ENCODE peak calls at places on chromosomes 7 and 10, in seven cellular contexts. X, V, O, S, I, Q and G are unnamed samples.

GRCh38 chr7:20598479-20599419 is 16.7 kb upstream of the ABCB5 start:
- DNase-seq in X (peak), V (peak), O (peak), S (no peak), I (no peak), Q (peak), G (peak)

GRCh38 chr10:43574906-43575305 is 490 bp upstream of the ZNF239 start:
- DNase-seq in X (no peak), V (no peak), O (no peak), S (no peak), I (no peak), Q (no peak), G (no peak)

GRCh38 chr7:29255199-29255838 is 60.7 kb downstream of the CHN2 start:
- DNase-seq in X (no peak), V (no peak), O (no peak), S (no peak), I (no peak), Q (no peak), G (peak)

GRCh38 chr7:43465581-43466554 is 117.0 kb upstream of the STK17A start:
- DNase-seq in X (no peak), V (no peak), O (no peak), S (no peak), I (no peak), Q (no peak), G (no peak)

GRCh38 chr10:96287392-96288105 is 16.2 kb upstream of the BLNK start:
- DNase-seq in X (no peak), V (no peak), O (peak), S (no peak), I (no peak), Q (no peak), G (no peak)

GRCh38 chr10:124492266-124492665 is 30.6 kb downstream of the LHPP start:
- DNase-seq in X (no peak), V (no peak), O (no peak), S (no peak), I (no peak), Q (no peak), G (no peak)

GRCh38 chr7:142853739-142854504 is 954 bp upstream of the EPHB6 start:
- DNase-seq in X (peak), V (peak), O (peak), S (peak), I (peak), Q (peak), G (peak)

GRCh38 chr7:100396421-100396982 is 23.2 kb downstream of the PILRA start:
- DNase-seq in X (no peak), V (no peak), O (no peak), S (no peak), I (peak), Q (no peak), G (no peak)

GRCh38 chr7:35551682-35552081 is 143.3 kb downstream of the HERPUD2 start:
- DNase-seq in X (no peak), V (no peak), O (no peak), S (no peak), I (no peak), Q (peak), G (no peak)

GRCh38 chr7:100007887-100008286 is 7.5 kb upstream of the ZKSCAN1 start:
- DNase-seq in X (no peak), V (no peak), O (no peak), S (no peak), I (no peak), Q (peak), G (no peak)

GRCh38 chr7:157691521-157692155 is 354.8 kb downstream of the DNAJB6 start:
- DNase-seq in X (no peak), V (no peak), O (no peak), S (no peak), I (no peak), Q (no peak), G (no peak)

GRCh38 chr7:29228289-29229011 is 33.9 kb downstream of the CHN2 start:
- DNase-seq in X (no peak), V (no peak), O (no peak), S (no peak), I (no peak), Q (no peak), G (no peak)

GRCh38 chr7:46072722-46073121 is 151.7 kb upstream of the IGFBP3 start:
- DNase-seq in X (no peak), V (no peak), O (no peak), S (no peak), I (no peak), Q (no peak), G (no peak)

GRCh38 chr7:5594616-5595544 is 171.2 kb upstream of the TNRC18 start:
- DNase-seq in X (no peak), V (peak), O (no peak), S (no peak), I (no peak), Q (peak), G (no peak)